ENCODE peak calls at places on chromosomes 3 and 15, in eight cellular contexts. H is type B pancreatic cell; X is MCF 10A; L is cardiac muscle cell; P is activated CD8-positive, alpha-beta T cell treated with anti-CD3 and anti-CD28 coated beads for 36 hours; Z is neural progenitor cell; A is A549; W is HFF-Myc. C is an unnamed sample.

GRCh38 chr3:119033393-119034255 is 1.0 kb downstream of the IGSF11 start:
- DNase-seq in H (no peak), X (no peak), L (no peak), P (no peak), Z (no peak), A (no peak), W (no peak), C (no peak)

GRCh38 chr3:177811111-177811510 is 613.8 kb upstream of the TBL1XR1 start:
- DNase-seq in H (no peak), X (no peak), L (no peak), P (no peak), Z (no peak), A (no peak), W (no peak), C (peak)

GRCh38 chr3:160810360-160810759 is 54.3 kb downstream of the PPM1L start:
- DNase-seq in H (no peak), X (no peak), L (no peak), P (no peak), Z (no peak), A (no peak), W (no peak), C (no peak)

GRCh38 chr3:128804017-128804816 is 75.2 kb upstream of the ACAD9 start:
- DNase-seq in H (no peak), X (peak), L (peak), P (peak), Z (no peak), A (no peak), W (no peak), C (peak)

GRCh38 chr3:69474186-69474585 is 88.3 kb upstream of the FRMD4B start:
- DNase-seq in H (no peak), X (no peak), L (no peak), P (no peak), Z (no peak), A (no peak), W (no peak), C (no peak)

GRCh38 chr3:151213151-151213550 is 10.1 kb upstream of the GPR171 start:
- DNase-seq in H (no peak), X (no peak), L (no peak), P (no peak), Z (no peak), A (no peak), W (no peak), C (no peak)

GRCh38 chr3:147654827-147655226 is 245.7 kb downstream of the ZIC1 start:
- DNase-seq in H (no peak), X (no peak), L (peak), P (no peak), Z (no peak), A (no peak), W (no peak), C (no peak)

GRCh38 chr15:74958320-74958907 is 1.8 kb upstream of the RPP25 start:
- DNase-seq in H (no peak), X (no peak), L (peak), P (peak), Z (peak), A (peak), W (no peak), C (no peak)

GRCh38 chr15:29873942-29874341 is 51.7 kb upstream of the TJP1 start:
- DNase-seq in H (no peak), X (no peak), L (no peak), P (no peak), Z (no peak), A (no peak), W (no peak), C (no peak)

GRCh38 chr15:75732809-75733451 is 20.3 kb upstream of the CSPG4 start:
- DNase-seq in H (no peak), X (peak), L (peak), P (peak), Z (peak), A (peak), W (no peak), C (peak)

DNA sequence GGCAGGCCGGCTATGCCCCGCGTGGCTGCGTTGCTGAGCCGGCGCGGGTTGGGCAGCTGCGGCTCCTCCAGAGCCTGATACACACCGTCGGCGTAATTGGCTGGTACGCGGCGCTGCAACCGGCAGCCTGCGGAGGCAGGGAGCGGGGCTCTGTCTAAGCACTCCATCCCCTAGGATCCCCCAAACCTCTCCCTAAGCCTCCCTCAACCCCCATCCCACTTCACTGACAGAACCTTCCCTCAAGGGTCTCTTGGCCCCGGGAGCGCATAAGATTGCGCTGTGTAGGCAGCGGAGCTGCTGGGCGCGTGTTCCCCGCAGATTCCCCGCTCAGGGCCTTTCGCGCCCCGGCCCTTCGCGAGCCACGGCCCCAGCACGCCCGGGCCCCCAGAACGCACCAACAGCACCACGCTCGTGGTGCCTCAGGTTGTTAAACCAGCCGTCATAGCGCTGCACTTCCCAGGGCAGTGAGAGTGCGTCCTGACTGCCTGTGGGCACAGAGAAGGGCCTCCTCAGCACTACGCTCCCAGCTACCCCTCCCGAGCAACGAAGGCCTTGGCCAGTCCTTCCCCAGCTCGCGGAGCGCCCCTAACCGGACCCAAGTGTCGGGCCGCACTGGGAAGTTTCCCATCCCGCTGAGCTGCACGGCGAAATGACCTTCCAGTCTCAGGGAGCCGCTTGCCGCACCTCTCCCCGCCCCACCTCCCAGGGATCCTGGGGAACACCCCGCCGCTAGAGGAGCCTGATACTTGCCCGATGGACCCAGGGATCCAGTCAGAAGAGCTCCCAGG is 1.2 kb downstream of the DUOX2 start:
- DNase-seq in H (peak), X (no peak), L (no peak), P (no peak), Z (peak), A (peak), W (no peak), C (no peak)
- TF ChIP-seq CTCF in H (no peak), X (no peak), L (no peak), P (no peak), Z (no peak), A (no peak), W (no peak), C (no peak)

DNA sequence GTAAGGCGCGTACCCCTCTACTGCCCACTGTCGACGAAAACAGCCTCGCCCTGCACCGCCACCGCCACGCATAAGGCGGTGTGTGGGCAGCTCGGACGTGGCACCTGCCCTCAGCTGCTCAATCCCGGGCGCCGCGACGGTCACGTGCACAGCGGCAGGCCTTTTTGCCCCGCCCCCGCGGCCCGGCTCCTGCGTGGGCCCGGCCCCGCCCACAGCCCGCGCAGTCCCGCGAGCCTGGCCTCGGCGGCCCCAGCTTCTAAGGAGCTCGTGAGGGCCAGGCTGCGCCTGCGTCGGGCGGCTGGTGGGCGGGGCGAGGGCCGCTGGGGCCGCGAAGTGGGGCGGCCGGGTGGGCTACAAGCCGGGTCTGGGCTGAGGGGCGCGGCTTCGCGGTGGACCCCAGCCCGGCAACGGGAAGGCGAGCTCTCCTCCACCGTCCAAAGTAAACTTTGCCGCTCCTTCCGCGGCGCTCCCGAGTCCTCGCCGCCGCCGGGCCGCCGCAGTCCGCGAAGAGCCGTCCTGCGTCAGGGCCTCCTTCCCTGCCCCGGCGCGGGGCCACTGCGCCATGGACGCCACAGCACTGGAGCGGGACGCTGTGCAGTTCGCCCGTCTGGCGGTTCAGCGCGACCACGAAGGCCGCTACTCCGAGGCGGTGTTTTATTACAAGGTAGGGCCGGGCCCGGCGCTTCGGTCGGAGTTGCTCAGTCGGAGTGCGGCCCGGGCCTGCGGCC is at the start of gene CAPN7:
- DNase-seq in H (peak), X (peak), L (peak), P (peak), Z (peak), A (peak), W (peak), C (peak)
- TF ChIP-seq CTCF in H (peak), X (no peak), L (peak), P (no peak), Z (peak), A (peak), W (peak), C (peak)

DNA sequence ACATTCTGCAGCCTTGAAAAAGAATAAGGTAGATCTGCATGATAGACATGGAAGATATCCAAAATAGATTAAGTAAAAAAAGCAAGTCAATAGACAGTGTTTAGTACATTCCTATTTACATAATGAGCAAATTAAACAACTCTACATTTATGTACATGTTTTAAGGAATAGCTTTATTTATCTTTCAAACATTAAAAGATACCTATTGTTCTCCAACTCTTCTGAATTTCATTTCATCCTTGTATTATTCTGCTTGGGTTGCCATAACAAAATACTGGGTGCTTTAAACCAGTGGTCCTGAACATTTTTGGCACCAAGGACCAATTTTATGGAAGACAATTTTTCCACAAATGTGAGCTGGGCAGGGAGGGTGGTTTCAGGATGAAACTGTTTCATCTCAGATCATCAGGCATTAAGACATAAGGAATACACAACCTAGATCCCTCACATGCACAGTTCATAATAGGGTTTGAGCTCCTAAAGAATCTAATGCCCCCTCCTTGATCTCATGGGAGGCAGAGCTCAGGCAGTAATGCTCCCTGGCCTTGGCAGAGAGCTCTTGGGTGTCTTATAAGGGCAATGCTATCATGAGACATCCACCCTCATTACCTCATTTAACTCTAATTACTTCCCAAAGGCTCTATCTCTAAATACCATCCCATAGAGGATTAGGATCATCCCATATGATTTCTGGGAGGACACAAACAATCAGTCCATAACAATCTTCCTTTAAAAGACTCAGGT is 6.8 kb upstream of the KATNBL1 start:
- DNase-seq in H (no peak), X (no peak), L (no peak), P (no peak), Z (no peak), A (no peak), W (no peak), C (no peak)
- TF ChIP-seq CTCF in H (no peak), X (no peak), L (no peak), P (no peak), Z (no peak), A (no peak), W (no peak), C (no peak)

GRCh38 chr3:93969443-93969842 is 4.3 kb downstream of the PROS1 start:
- DNase-seq in H (no peak), X (peak), L (peak), P (no peak), Z (no peak), A (peak), W (no peak), C (no peak)

GRCh38 chr3:93969997-93970396 is 3.7 kb downstream of the PROS1 start:
- DNase-seq in H (no peak), X (no peak), L (peak), P (no peak), Z (no peak), A (no peak), W (no peak), C (no peak)

GRCh38 chr3:93973160-93974126 is at the start of gene PROS1:
- DNase-seq in H (peak), X (peak), L (peak), P (peak), Z (peak), A (peak), W (no peak), C (peak)
- TF ChIP-seq CTCF in H (no peak), X (no peak), L (no peak), P (no peak), Z (peak), A (peak), W (no peak), C (no peak)

GRCh38 chr3:182904164-182904563 is 76.2 kb downstream of the DCUN1D1 start:
- DNase-seq in H (no peak), X (no peak), L (no peak), P (no peak), Z (no peak), A (no peak), W (no peak), C (no peak)
- TF ChIP-seq CTCF in H (peak), X (no peak), L (no peak), P (no peak), Z (peak), A (no peak), W (no peak), C (no peak)

GRCh38 chr3:196323723-196324122 is 5.7 kb upstream of the DYNLT2B start:
- DNase-seq in H (no peak), X (no peak), L (peak), P (no peak), Z (peak), A (no peak), W (no peak), C (no peak)
- TF ChIP-seq CTCF in H (peak), X (no peak), L (peak), P (no peak), Z (peak), A (no peak), W (peak), C (no peak)